ENCODE peak calls at places on chromosomes 4 and X, in five cellular contexts. E, J, I, M and V are unnamed samples.

GRCh38 chr4:64883087-64883926 is 474.1 kb upstream of the TECRL start:
- DNase-seq in E (no peak), J (no peak), I (no peak), M (no peak), V (no peak)

GRCh38 chr4:173758132-173758531 is 228.1 kb upstream of the HAND2 start:
- DNase-seq in E (no peak), J (no peak), I (no peak), M (no peak), V (no peak)

GRCh38 chr4:146638801-146639351 is at the start of gene POU4F2:
- DNase-seq in E (no peak), J (peak), I (no peak), M (peak), V (no peak)

GRCh38 chr4:186501554-186501953 is 53.8 kb downstream of the MTNR1A start:
- DNase-seq in E (no peak), J (no peak), I (no peak), M (no peak), V (no peak)

GRCh38 chrX:100911731-100912130 is 17.0 kb downstream of the XKRX start:
- DNase-seq in E (no peak), J (peak), I (no peak), M (no peak), V (no peak)

GRCh38 chr4:184416913-184417734 is 57.2 kb downstream of the IRF2 start:
- DNase-seq in E (no peak), J (peak), I (no peak), M (peak), V (no peak)

GRCh38 chr4:10082047-10082446 is 34.6 kb downstream of the WDR1 start:
- DNase-seq in E (no peak), J (no peak), I (no peak), M (no peak), V (no peak)

GRCh38 chr4:8708401-8709021 is 115.9 kb downstream of the CPZ start:
- DNase-seq in E (no peak), J (no peak), I (no peak), M (no peak), V (no peak)

GRCh38 chr4:16659120-16659519 is 239.3 kb downstream of the LDB2 start:
- DNase-seq in E (peak), J (no peak), I (no peak), M (no peak), V (no peak)

GRCh38 chrX:49172280-49172780 is 632 bp downstream of the PLP2 start:
- DNase-seq in E (no peak), J (peak), I (no peak), M (peak), V (no peak)

GRCh38 chr4:11194431-11194830 is 234.3 kb downstream of the HS3ST1 start:
- DNase-seq in E (no peak), J (no peak), I (no peak), M (peak), V (no peak)

GRCh38 chr4:78057600-78058560 is 757 bp downstream of the FRAS1 start:
- DNase-seq in E (peak), J (peak), I (no peak), M (peak), V (no peak)

GRCh38 chrX:132676102-132676501 is 187.3 kb upstream of the MBNL3 start:
- DNase-seq in E (no peak), J (no peak), I (no peak), M (no peak), V (no peak)

GRCh38 chr4:145278341-145279121 is 98.1 kb upstream of the OTUD4 start:
- DNase-seq in E (peak), J (peak), I (no peak), M (peak), V (no peak)

GRCh38 chrX:110418220-110418856 is 59.7 kb downstream of the RTL9 start:
- DNase-seq in E (no peak), J (peak), I (no peak), M (peak), V (no peak)

GRCh38 chr4:38488891-38489861 is 174.8 kb upstream of the KLF3 start:
- DNase-seq in E (no peak), J (peak), I (no peak), M (peak), V (peak)

GRCh38 chr4:103091601-103092223 is 7.9 kb downstream of the BDH2 start:
- DNase-seq in E (no peak), J (peak), I (no peak), M (peak), V (no peak)

GRCh38 chr4:103018391-103019318 is 850 bp downstream of the SLC9B1 start:
- DNase-seq in E (no peak), J (no peak), I (no peak), M (no peak), V (no peak)

GRCh38 chr4:159175165-159175988 is 72.5 kb downstream of the RAPGEF2 start:
- DNase-seq in E (peak), J (peak), I (no peak), M (peak), V (peak)

GRCh38 chrX:41759817-41760216 is 35.8 kb downstream of the GPR82 start:
- DNase-seq in E (no peak), J (peak), I (no peak), M (peak), V (no peak)

GRCh38 chr4:56655627-56656345 is 25.3 kb downstream of the HOPX start:
- DNase-seq in E (no peak), J (no peak), I (no peak), M (no peak), V (no peak)

GRCh38 chrX:68508799-68509198 is 9.9 kb downstream of the YIPF6 start:
- DNase-seq in E (no peak), J (peak), I (no peak), M (peak), V (no peak)

GRCh38 chr4:148730766-148731165 is 288.6 kb upstream of the NR3C2 start:
- DNase-seq in E (no peak), J (no peak), I (no peak), M (no peak), V (peak)

DNA sequence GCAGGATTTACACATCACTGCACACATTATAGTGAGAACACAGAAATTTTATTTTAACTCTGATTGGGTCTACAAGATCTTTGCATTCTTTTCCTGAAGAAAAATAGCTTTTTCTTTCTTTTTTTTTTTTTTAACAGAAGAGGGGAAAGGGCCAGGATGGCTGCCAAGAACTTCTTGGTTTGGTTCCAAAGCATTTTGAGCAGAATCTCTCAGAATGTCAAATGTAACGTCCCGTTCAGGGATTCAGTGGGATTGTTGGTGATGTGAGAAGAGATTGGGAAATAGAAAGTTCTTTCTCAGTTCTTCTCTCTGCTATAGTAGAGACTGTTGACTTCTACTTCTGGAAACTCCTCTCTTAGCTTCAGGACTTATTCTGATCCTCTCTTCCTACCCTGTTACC is 70.9 kb upstream of the CBR4 start:
- DNase-seq in E (no peak), J (peak), I (no peak), M (peak), V (no peak)
- H3K4me3 ChIP-seq in E (no peak), J (no peak), I (peak), M (no peak), V (no peak)

DNA sequence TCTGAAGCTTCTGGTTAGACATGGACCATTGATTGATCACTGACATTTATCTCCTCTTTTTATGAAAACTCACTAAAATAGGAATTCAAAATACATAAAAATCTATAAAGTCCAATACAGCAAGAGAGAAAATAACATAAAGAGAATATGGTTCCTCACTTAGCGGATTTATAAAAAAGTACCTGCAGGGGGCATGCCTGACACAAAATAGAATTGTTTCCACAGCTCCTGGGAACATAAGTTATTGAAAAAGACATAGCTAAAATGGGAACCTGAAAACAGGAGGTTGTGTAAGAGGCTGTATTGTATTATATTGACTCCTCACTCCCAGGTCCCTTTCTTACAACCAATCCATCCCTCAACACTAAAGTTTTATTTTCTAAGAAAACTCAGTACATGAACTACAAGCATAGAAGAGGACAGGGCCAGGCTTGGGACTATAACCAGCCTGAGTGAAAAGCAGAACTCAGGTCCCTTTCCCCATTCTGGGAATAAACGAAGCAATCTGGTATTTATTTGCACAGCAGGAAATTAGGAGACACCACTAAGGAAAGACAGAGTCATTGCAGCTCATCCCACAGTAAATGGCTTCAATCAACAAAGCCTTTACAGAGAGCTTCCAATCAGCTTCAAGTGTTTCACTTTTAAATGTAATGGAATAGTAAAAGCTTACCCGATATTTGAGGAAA is 121.1 kb upstream of the NDST4 start:
- DNase-seq in E (no peak), J (no peak), I (no peak), M (no peak), V (no peak)
- TF ChIP-seq CTCF in E (no peak), J (no peak), I (peak), M (no peak), V (peak)

DNA sequence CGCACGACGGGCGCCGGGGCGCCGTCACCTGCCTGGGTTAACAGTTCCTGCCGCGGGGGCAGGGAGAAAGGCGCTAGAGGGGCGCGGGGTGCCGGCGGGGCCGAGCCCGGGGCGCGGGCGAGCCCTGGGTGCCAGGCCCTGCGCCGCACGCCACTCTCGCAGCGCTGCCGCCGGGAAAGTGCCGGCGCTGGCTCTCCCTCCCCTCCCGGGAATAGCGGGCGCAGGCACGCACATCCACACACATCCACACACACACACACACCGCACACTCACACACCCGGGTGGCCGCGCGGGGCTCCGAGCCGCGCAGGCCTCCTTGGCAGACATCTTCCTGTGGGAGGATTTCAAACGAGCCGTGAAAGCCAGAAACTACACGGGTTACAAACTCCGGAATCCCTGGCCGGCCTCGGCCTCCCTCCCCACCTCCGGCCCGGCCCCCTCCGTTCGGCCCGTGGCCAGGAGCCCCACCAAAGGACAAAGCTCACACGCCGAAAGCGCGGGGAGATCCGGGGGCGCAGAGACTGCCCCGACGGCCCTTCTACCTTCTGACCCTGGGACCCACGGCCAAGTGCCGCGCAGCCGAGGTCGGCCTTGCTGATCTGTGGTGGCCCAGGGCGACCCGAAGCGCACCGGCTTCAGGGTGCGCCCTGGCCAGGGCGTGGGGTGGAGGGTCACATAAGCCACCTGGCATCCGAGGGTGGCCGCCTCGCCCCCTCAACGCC is 92.3 kb downstream of the BCOR start:
- DNase-seq in E (no peak), J (no peak), I (no peak), M (peak), V (no peak)
- H3K4me3 ChIP-seq in E (no peak), J (no peak), I (peak), M (no peak), V (no peak)

DNA sequence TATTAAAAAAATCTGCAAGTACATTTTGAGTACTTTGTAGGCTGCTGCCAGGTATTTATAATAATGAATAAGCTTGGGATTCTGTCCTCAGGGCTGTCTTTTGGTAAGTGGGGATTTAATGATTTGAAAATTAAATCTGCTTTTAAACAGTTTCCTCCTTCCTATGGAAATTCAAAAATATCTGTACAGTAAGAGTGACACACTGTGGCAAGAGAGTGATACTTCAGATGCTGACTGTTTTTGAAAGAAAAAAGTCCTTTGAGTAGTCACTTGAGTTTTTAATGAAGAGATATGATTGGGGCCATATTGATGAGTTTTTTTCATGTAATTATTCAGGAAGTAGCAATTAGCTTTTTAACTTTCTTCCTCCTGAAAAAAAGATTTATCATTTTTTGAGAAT is 49.2 kb downstream of the SMARCAD1 start:
- DNase-seq in E (no peak), J (peak), I (no peak), M (no peak), V (no peak)
- TF ChIP-seq CTCF in E (no peak), J (no peak), I (no peak), M (peak), V (peak)

DNA sequence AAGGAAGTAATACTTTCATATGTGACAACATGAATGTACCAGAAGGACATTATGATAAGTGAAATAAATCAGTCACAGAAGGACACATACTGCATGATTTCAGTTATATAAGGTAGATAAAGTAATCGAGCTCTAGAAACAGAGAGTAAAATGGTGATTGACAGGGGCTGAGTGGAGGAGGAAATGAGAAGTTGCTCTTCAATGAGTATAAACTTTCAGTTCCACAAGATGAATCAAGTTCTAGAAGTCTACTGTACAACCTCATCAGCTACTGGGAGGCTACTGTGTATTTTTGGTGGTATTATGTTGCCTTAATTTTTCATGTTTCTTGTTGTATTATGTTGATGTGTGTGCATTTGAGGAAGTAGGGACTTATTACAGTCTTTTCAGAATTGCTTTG is 270.9 kb upstream of the GRIA3 start:
- DNase-seq in E (no peak), J (no peak), I (no peak), M (no peak), V (no peak)
- H3K4me3 ChIP-seq in E (no peak), J (no peak), I (no peak), M (no peak), V (no peak)

DNA sequence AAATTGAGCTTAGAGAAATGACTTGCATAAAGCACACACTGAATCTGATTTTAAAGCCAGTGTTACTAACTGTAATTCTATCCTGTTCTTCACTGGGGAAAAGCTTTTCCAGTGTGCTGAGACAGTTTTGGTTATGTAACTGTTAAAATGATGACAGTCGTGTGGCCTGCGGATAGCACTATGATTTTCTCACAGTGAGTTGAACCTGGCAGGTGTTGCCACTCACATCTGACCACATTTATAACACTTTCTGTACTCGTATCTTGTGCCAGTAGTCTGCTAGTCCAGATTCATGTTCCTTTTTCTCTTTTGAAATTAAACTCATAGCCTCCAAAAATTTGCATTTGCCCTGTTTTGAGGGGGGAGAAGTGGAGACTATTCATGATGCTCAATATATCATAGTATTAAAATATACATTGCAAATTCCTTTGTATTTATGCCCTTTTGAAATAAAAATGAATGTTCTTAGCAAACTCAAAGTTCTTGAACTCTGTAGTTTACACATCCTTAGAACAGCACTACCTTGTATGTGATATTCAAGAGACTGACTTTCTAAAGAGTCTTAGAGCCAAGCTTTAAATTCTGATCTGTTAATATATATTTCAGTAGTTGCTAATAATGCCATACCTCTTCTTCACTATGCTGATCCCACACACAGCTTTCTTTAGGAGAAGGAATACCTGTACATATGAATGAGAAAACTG is 132.3 kb downstream of the PDLIM5 start:
- DNase-seq in E (no peak), J (no peak), I (no peak), M (no peak), V (no peak)
- TF ChIP-seq CTCF in E (no peak), J (no peak), I (no peak), M (no peak), V (no peak)

GRCh38 chr4:140719693-140720092 is 36.5 kb downstream of the TBC1D9 start:
- DNase-seq in E (no peak), J (no peak), I (no peak), M (no peak), V (no peak)

GRCh38 chr4:140721088-140721421 is 35.1 kb downstream of the TBC1D9 start:
- DNase-seq in E (no peak), J (no peak), I (no peak), M (no peak), V (no peak)

GRCh38 chr4:140718240-140718639 is 37.9 kb downstream of the TBC1D9 start:
- DNase-seq in E (no peak), J (peak), I (no peak), M (peak), V (peak)

GRCh38 chr4:140719022-140719421 is 37.2 kb downstream of the TBC1D9 start:
- DNase-seq in E (no peak), J (peak), I (no peak), M (peak), V (no peak)

DNA sequence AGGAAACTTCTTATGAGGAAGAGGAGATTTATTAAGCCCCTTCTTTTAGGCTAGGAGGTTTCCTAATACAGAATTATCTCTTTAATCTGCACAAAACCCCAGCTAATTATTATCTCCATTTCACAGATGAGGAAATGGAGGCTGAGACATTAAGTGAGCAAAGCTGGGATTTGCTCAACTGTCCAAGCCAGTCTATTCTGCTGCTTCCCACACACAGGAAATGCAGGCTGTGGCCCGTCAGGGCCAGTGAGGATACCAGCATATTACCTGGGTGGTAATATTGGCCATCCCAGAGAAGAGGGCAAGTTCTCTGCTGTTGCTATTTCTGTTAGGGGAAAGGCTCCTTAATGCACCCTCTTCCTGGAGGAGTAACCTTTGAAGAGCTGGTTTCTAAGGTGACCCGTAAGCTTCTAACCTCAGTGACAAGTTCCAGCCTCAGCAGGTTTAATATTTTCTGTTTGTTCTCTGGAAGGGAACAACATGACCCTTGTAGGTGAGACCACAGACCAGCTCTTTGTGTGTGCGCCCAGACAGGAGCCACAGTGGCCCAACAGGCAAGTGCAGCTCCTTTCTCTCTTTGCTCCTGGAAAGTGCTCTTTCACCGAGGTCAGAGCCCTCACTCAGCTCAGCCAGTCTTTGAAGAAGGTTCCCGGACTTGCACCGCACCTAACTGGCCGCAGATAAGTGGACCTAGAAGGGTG is 35.6 kb downstream of the TBC1D9 start:
- DNase-seq in E (no peak), J (no peak), I (no peak), M (no peak), V (no peak)
- H3K4me3 ChIP-seq in E (no peak), J (no peak), I (no peak), M (no peak), V (no peak)

GRCh38 chrX:75229774-75230173 is 44.1 kb upstream of the UPRT start:
- DNase-seq in E (no peak), J (no peak), I (no peak), M (no peak), V (no peak)
- TF ChIP-seq CTCF in E (no peak), J (no peak), I (no peak), M (no peak), V (no peak)

GRCh38 chrX:1646009-1646408 is 31.1 kb downstream of the ASMT start:
- DNase-seq in E (no peak), J (no peak), I (no peak), M (no peak), V (no peak)

GRCh38 chrX:1649623-1650022 is 34.8 kb downstream of the ASMT start:
- DNase-seq in E (no peak), J (no peak), I (no peak), M (no peak), V (no peak)
- H3K4me3 ChIP-seq in E (no peak), J (no peak), I (no peak), M (no peak), V (no peak)